ENCODE peak calls at places on chromosomes 11 and 22, in four cellular contexts. V is tibial nerve, I is stomach, O is heart left ventricle. L is an unnamed sample.

GRCh38 chr22:44331881-44332714 is 19.3 kb upstream of the SHISAL1 start:
- DNase-seq in V (no peak), I (no peak), O (peak), L (no peak)

GRCh38 chr11:70298243-70298915 is 27.9 kb downstream of the PPFIA1 start:
- DNase-seq in V (no peak), I (no peak), O (no peak), L (no peak)

GRCh38 chr22:37190262-37190780 is 2.3 kb upstream of the C1QTNF6 start:
- DNase-seq in V (no peak), I (no peak), O (no peak), L (no peak)

GRCh38 chr11:6297831-6298230 is 22.5 kb downstream of the CAVIN3 start:
- DNase-seq in V (no peak), I (no peak), O (no peak), L (no peak)

GRCh38 chr11:66880484-66881211 is 23.8 kb downstream of the LRFN4 start:
- DNase-seq in V (no peak), I (peak), O (no peak), L (peak)

GRCh38 chr11:29293825-29294224 is 723.0 kb downstream of the KCNA4 start:
- DNase-seq in V (no peak), I (no peak), O (no peak), L (no peak)

GRCh38 chr11:2507945-2508749 is 63.3 kb downstream of the KCNQ1 start:
- DNase-seq in V (peak), I (no peak), O (peak), L (no peak)

GRCh38 chr22:20397498-20397897 is 3.5 kb downstream of the ZNF74 start:
- DNase-seq in V (no peak), I (no peak), O (no peak), L (no peak)

GRCh38 chr22:49340406-49340805 is 487.3 kb downstream of the BRD1 start:
- DNase-seq in V (no peak), I (peak), O (no peak), L (no peak)

GRCh38 chr11:128894296-128894681 is 3.1 kb downstream of the KCNJ5 start:
- DNase-seq in V (no peak), I (no peak), O (no peak), L (no peak)

GRCh38 chr11:3213659-3214419 is 4.8 kb downstream of the MRGPRG start:
- DNase-seq in V (peak), I (no peak), O (peak), L (no peak)

GRCh38 chr11:100681064-100681502 is 6.0 kb upstream of the ARHGAP42 start:
- DNase-seq in V (peak), I (peak), O (peak), L (no peak)

GRCh38 chr11:63764712-63765631 is 3.6 kb downstream of the ZFTA start:
- DNase-seq in V (no peak), I (no peak), O (no peak), L (peak)

GRCh38 chr11:77071671-77072605 is 5.2 kb downstream of the CAPN5 start:
- DNase-seq in V (no peak), I (peak), O (no peak), L (peak)

GRCh38 chr11:33700425-33701271 is at the start of gene C11orf91:
- DNase-seq in V (peak), I (peak), O (peak), L (peak)

GRCh38 chr22:49363526-49364230 is 464.0 kb downstream of the BRD1 start:
- DNase-seq in V (no peak), I (peak), O (no peak), L (peak)

GRCh38 chr11:57638811-57639320 is 10.8 kb downstream of the YPEL4 start:
- DNase-seq in V (no peak), I (no peak), O (no peak), L (no peak)

GRCh38 chr22:30301995-30302809 is 12.9 kb upstream of the CASTOR1 start:
- DNase-seq in V (no peak), I (peak), O (peak), L (peak)

GRCh38 chr11:112558691-112559090 is 298.0 kb upstream of the PLET1 start:
- DNase-seq in V (no peak), I (no peak), O (no peak), L (no peak)

GRCh38 chr11:77126861-77127673 is 979 bp upstream of the MYO7A start:
- DNase-seq in V (peak), I (peak), O (peak), L (peak)

GRCh38 chr11:105164226-105164625 is 24.7 kb upstream of the CARD18 start:
- DNase-seq in V (no peak), I (no peak), O (no peak), L (no peak)

GRCh38 chr22:30687358-30687757 is 7.3 kb upstream of the OSBP2 start:
- DNase-seq in V (no peak), I (no peak), O (no peak), L (no peak)

DNA sequence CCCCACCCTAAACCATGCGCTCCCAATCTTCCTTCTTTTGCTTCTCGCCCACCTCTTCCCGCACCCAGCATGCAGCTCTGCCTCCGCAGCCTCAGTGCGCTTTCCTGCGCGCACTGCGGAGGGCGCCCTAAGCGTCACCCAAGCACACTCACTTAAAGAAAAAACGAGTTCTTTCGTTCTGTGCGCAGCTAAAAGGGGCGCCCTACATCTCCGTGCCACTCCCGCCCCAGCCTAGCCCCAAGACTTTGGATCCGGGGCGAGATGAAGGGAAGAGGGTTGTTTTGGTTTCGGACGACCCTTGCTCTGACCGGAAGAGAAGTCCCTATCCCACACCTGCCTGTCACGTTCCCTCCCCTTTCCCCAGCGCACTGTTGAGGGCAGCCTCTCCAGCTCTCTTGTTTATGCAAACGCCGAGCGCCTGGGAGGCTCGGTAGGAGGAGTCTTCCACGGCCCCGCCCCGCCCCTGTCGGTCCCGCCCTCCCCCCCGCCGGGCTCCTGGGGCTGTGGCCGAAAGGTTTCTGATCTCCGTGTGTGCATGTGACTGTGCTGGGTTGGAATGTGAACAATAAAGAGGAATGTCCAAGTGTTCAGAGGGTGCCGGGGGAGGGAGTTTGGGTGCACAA is 5.3 kb downstream of the VSIG2 start:
- DNase-seq in V (no peak), I (peak), O (peak), L (peak)
- TF ChIP-seq POLR2A in V (no peak), I (no peak), O (no peak), L (no peak)

GRCh38 chr11:125072961-125073590 is 10.0 kb downstream of the SLC37A2 start:
- DNase-seq in V (no peak), I (no peak), O (no peak), L (peak)
- H3K27ac ChIP-seq in V (peak), I (no peak), O (no peak), L (peak)

DNA sequence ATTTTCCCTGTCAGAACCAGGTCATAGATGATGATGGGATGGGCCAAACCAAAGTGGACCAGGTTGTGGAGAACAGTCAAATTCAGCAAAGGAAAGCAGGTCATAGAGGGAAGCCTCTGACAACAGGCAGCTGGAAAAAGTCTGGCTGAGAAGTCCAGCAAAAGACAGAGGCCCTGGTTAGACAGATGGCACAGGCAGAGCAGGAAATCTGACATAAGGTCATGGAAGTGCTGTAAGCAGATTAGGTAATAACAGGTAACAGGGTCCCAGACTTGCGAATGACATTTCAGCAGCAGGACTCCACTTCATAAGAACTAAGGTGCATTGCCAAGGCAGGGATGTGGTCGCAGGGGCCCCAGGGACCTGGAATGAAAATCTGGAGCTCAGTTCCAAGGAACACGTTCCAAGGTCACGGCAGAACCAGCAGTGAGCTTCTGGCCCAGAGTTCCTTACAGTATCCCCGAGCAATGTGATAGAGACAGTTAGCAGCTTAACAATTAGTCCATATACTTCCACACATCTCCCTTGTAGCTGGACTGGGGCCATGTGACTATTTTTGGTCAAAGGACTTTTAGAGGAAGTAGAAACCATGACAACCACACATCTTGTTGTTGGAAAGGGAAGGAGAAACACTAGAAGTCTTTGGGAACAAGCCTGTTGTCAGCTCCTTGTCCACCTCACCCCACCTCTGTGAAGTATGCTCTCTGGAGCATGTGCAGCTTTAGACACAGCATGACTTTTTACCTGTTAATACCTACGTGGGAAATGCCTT is 75.4 kb downstream of the ME3 start:
- DNase-seq in V (no peak), I (no peak), O (peak), L (peak)
- H3K4me3 ChIP-seq in V (no peak), I (no peak), O (no peak), L (no peak)

DNA sequence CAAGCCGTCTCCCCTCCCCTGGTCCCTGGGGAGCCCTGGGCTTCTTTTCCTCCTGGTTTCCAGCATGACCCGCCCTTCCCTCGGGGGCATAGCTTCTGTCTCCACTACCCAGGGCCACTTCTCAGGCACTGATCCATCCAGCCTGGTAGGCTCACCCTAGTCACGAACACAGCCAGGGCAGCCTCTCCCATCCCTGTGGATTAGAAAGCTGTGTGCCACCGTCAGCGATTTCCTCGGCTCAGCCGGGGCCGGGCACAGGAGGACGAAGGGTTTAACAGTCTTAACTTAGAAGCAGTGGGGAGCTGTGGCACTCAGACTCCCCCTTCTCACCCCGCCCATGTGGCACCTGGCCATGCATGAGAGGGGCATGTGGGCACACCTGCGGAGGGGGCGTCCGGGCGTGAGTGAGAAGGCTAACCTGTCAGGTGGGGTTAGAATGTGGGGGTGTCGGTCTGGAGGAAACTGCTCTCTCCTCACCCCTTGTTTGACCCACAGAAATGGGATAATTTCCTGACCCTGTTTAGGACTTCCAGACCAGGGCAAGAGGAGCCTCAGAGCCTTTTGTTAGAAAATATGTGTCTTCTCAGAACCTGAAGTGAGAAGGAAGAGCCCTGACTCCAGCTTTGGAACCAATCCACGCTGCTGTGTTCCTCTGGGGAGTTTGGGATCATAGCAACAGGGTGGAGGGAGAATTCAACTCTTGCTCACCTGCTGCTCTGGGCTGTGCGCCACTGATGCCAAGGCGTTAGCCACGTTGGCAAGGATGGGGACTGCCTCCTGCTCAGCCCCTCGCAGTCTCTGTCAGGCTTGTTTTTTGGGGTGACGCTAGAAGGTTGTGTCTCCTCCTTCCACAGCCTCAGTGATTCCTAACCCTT is 14.6 kb downstream of the GLB1L2 start:
- DNase-seq in V (no peak), I (no peak), O (no peak), L (peak)
- TF ChIP-seq POLR2A in V (no peak), I (no peak), O (no peak), L (no peak)

GRCh38 chr11:106369224-106369623 is 291.8 kb downstream of the AASDHPPT start:
- DNase-seq in V (no peak), I (no peak), O (no peak), L (no peak)
- H3K27ac ChIP-seq in V (no peak), I (no peak), O (no peak), L (no peak)

DNA sequence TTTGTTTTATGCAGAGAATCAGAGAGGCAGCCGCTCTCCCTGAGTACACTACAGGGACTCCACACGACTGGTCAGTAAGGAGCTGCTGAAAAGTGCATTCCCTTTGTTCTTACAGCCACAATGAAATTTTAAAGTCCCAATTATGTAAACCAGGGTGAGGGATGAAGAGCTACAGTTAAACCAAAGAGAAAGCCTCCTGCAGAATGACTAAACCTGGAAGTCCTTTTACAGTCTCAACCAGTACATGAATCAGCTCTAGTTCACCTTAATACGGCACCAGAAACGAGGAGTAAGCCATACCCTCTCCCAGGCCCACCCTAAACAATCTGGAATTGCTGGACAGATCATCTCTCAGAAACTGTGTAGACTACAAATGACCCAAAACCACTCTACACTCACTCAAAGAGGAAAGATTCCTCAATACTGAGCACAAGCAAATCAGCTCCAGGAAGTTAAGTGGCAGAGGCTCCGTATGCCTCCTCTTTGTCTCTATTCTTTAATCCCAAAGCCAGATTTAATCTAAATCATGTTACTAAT is 113.1 kb downstream of the RBFOX2 start:
- DNase-seq in V (no peak), I (no peak), O (no peak), L (no peak)
- H3K4me3 ChIP-seq in V (peak), I (peak), O (peak), L (peak)

L was measured in adrenal gland.